ENCODE peak calls at places on chromosomes 6 and 20, in nine cellular contexts. K, I, D, X, S, P, E, U and M are unnamed samples.

GRCh38 chr20:21607971-21608735 is 94.3 kb upstream of the NKX2-2 start:
- DNase-seq in K (no peak), I (no peak), D (no peak), X (no peak), S (no peak), P (no peak), E (peak), U (no peak), M (no peak)

GRCh38 chr20:18721716-18722115 is 91.9 kb upstream of the SCP2D1 start:
- DNase-seq in K (no peak), I (no peak), D (no peak), X (no peak), S (no peak), P (no peak), E (no peak), U (no peak), M (no peak)

GRCh38 chr20:58056021-58056591 is 172.3 kb downstream of the ANKRD60 start:
- DNase-seq in K (no peak), I (no peak), D (no peak), X (no peak), S (peak), P (no peak), E (peak), U (no peak), M (no peak)

GRCh38 chr6:73129653-73130443 is 95.4 kb downstream of the KHDC1L start:
- DNase-seq in K (peak), I (peak), D (peak), X (peak), S (peak), P (peak), E (peak), U (peak), M (peak)

GRCh38 chr6:166430269-166430668 is 47.5 kb upstream of the MPC1 start:
- DNase-seq in K (no peak), I (no peak), D (no peak), X (no peak), S (no peak), P (no peak), E (no peak), U (no peak), M (no peak)

GRCh38 chr20:38304845-38305447 is 990 bp downstream of the BPI start:
- DNase-seq in K (peak), I (peak), D (peak), X (no peak), S (peak), P (no peak), E (no peak), U (peak), M (peak)

GRCh38 chr6:14452567-14453527 is 335.3 kb downstream of the CD83 start:
- DNase-seq in K (no peak), I (peak), D (no peak), X (no peak), S (no peak), P (peak), E (no peak), U (peak), M (peak)

GRCh38 chr20:51095755-51096509 is 73.0 kb upstream of the KCNG1 start:
- DNase-seq in K (no peak), I (peak), D (peak), X (no peak), S (no peak), P (no peak), E (no peak), U (peak), M (no peak)

GRCh38 chr20:47740225-47741184 is 44.8 kb downstream of the SULF2 start:
- DNase-seq in K (no peak), I (peak), D (peak), X (peak), S (no peak), P (no peak), E (no peak), U (peak), M (no peak)

GRCh38 chr6:166691741-166692140 is 64.7 kb upstream of the RPS6KA2 start:
- DNase-seq in K (no peak), I (no peak), D (no peak), X (no peak), S (no peak), P (no peak), E (no peak), U (no peak), M (no peak)

GRCh38 chr6:138428943-138429616 is 25.1 kb downstream of the HEBP2 start:
- DNase-seq in K (no peak), I (peak), D (peak), X (peak), S (no peak), P (no peak), E (no peak), U (peak), M (peak)

GRCh38 chr6:146470091-146470770 is 73.4 kb upstream of the RAB32 start:
- DNase-seq in K (no peak), I (no peak), D (no peak), X (no peak), S (no peak), P (no peak), E (no peak), U (peak), M (no peak)

GRCh38 chr6:32194825-32195651 is 2.6 kb upstream of the GPSM3 start:
- DNase-seq in K (no peak), I (peak), D (peak), X (peak), S (no peak), P (no peak), E (peak), U (peak), M (peak)

GRCh38 chr6:1890071-1890470 is 280.4 kb downstream of the FOXC1 start:
- DNase-seq in K (no peak), I (no peak), D (no peak), X (no peak), S (no peak), P (no peak), E (no peak), U (no peak), M (no peak)

GRCh38 chr6:129901910-129902309 is 40.8 kb upstream of the TMEM244 start:
- DNase-seq in K (no peak), I (peak), D (no peak), X (no peak), S (no peak), P (no peak), E (no peak), U (no peak), M (peak)

GRCh38 chr6:8043221-8043620 is 21.0 kb downstream of the BLOC1S5 start:
- DNase-seq in K (no peak), I (no peak), D (no peak), X (no peak), S (no peak), P (no peak), E (no peak), U (no peak), M (no peak)

GRCh38 chr6:56370591-56371198 is 123.3 kb upstream of the COL21A1 start:
- DNase-seq in K (no peak), I (no peak), D (peak), X (peak), S (no peak), P (peak), E (peak), U (peak), M (no peak)

GRCh38 chr6:154230910-154231595 is 125.5 kb downstream of the IPCEF1 start:
- DNase-seq in K (no peak), I (no peak), D (no peak), X (no peak), S (no peak), P (no peak), E (no peak), U (no peak), M (no peak)

GRCh38 chr20:17671565-17671964 is 10.5 kb downstream of the RRBP1 start:
- DNase-seq in K (no peak), I (no peak), D (no peak), X (no peak), S (no peak), P (no peak), E (no peak), U (no peak), M (no peak)

GRCh38 chr6:75750925-75751324 is 1.9 kb downstream of the MYO6 start:
- DNase-seq in K (no peak), I (no peak), D (no peak), X (no peak), S (no peak), P (no peak), E (no peak), U (no peak), M (no peak)

GRCh38 chr20:32580970-32581838 is 3.9 kb downstream of the NOL4L start:
- DNase-seq in K (no peak), I (peak), D (no peak), X (no peak), S (no peak), P (no peak), E (no peak), U (peak), M (peak)

GRCh38 chr6:167293088-167293589 is 2.0 kb downstream of the UNC93A start:
- DNase-seq in K (no peak), I (no peak), D (no peak), X (no peak), S (no peak), P (no peak), E (no peak), U (no peak), M (no peak)

GRCh38 chr6:11143394-11144371 is 32.2 kb upstream of the ERVFRD-1 start:
- DNase-seq in K (peak), I (peak), D (peak), X (peak), S (no peak), P (no peak), E (no peak), U (peak), M (peak)

GRCh38 chr6:47603995-47604394 is 94.4 kb upstream of the ADGRF4 start:
- DNase-seq in K (no peak), I (no peak), D (no peak), X (no peak), S (no peak), P (no peak), E (no peak), U (no peak), M (no peak)

GRCh38 chr20:33154252-33154651 is 13.7 kb upstream of the BPIFA2 start:
- DNase-seq in K (no peak), I (no peak), D (no peak), X (no peak), S (no peak), P (no peak), E (no peak), U (no peak), M (no peak)

GRCh38 chr6:50185006-50185405 is 135.3 kb upstream of the DEFB112 start:
- DNase-seq in K (no peak), I (no peak), D (peak), X (no peak), S (no peak), P (no peak), E (no peak), U (peak), M (peak)

GRCh38 chr20:6707231-6707870 is 60.1 kb upstream of the BMP2 start:
- DNase-seq in K (no peak), I (no peak), D (no peak), X (no peak), S (no peak), P (no peak), E (no peak), U (peak), M (no peak)

GRCh38 chr20:6709865-6710595 is 57.5 kb upstream of the BMP2 start:
- DNase-seq in K (no peak), I (no peak), D (no peak), X (no peak), S (no peak), P (no peak), E (no peak), U (no peak), M (no peak)

GRCh38 chr20:6705106-6705766 is 62.2 kb upstream of the BMP2 start:
- DNase-seq in K (no peak), I (no peak), D (no peak), X (no peak), S (no peak), P (no peak), E (no peak), U (peak), M (no peak)

GRCh38 chr20:6705920-6706500 is 61.5 kb upstream of the BMP2 start:
- DNase-seq in K (no peak), I (no peak), D (no peak), X (no peak), S (no peak), P (no peak), E (no peak), U (no peak), M (no peak)

GRCh38 chr20:6708010-6708409 is 59.5 kb upstream of the BMP2 start:
- DNase-seq in K (peak), I (no peak), D (no peak), X (peak), S (no peak), P (no peak), E (no peak), U (no peak), M (no peak)
- TF ChIP-seq POLR2A in K (no peak), I (no peak), D (no peak), X (no peak), S (no peak), P (no peak), E (no peak), U (no peak), M (no peak)

DNA sequence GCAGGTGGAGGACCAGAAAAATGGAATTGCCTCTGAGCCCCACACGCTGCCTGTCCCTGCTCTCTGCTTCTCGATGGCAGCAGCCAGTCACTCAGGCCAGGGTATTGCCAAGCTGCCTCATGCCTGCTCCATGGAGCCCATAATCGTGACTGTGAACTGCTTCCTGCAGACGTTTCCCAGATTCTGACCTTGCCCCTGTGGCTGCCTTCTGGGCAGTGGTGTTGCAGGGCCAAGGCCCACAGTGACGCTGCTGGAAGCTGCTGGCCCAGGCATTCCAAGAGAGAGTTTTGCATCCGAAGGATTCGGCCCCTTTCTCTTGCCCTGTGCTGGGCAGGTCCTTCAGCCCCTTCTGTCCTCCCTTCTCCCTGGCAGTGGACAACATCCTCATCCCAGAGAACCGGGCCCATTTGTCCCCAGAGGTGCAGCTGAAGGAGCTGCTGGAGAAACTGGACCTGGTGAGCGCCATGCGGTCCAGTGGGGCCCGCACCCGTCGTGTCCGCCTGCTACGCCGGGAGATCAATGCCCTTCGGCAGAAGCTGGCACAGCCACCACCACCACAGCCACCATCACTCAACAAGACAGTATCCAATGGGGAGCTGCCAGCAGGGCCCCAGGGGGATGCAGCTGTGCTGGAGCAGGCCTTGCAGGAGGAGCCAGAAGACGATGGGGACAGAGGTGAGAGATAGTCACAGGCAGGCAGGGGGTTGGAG is 14.5 kb downstream of the BRPF3 start:
- DNase-seq in K (no peak), I (no peak), D (no peak), X (no peak), S (no peak), P (no peak), E (no peak), U (no peak), M (no peak)
- TF ChIP-seq POLR2A in K (no peak), I (no peak), D (no peak), X (no peak), S (no peak), P (no peak), E (no peak), U (no peak), M (no peak)

GRCh38 chr6:90296346-90297123 is at the start of gene BACH2:
- DNase-seq in K (peak), I (peak), D (peak), X (peak), S (peak), P (no peak), E (peak), U (peak), M (peak)
- TF ChIP-seq POLR2A in K (no peak), I (no peak), D (no peak), X (peak), S (peak), P (no peak), E (no peak), U (no peak), M (no peak)

DNA sequence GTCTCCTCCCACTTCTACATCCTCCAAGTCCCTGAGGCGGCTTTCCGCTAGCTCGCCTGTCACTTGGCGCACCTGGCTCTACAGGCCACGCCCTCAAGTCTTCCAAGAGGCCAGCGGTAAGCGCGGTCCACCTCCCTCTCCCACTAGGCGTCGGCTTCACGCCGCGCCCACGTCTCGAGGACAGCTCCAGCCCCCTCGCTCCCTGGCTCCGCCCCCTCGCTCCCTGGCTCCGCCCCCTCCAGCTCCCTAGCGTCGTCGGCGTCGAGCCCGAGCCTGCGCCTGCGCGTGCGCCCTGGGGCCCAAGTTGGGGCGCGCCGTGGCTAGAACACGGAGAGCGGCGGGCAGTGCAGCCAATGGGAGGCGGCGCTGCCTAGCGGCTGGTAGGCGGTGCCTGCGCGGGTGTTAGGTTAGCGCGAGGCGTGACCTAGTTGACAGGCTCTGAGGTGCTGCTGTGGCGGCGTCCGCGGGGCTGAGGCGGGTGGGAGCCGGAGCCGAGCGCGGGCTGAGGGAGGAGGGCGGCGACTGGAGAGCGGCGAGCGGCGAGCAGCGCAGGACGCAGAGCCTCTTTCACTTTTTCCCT is at the start of gene MACROD2:
- DNase-seq in K (peak), I (no peak), D (peak), X (peak), S (peak), P (no peak), E (peak), U (no peak), M (peak)
- TF ChIP-seq POLR2A in K (peak), I (no peak), D (peak), X (peak), S (no peak), P (no peak), E (no peak), U (no peak), M (no peak)

DNA sequence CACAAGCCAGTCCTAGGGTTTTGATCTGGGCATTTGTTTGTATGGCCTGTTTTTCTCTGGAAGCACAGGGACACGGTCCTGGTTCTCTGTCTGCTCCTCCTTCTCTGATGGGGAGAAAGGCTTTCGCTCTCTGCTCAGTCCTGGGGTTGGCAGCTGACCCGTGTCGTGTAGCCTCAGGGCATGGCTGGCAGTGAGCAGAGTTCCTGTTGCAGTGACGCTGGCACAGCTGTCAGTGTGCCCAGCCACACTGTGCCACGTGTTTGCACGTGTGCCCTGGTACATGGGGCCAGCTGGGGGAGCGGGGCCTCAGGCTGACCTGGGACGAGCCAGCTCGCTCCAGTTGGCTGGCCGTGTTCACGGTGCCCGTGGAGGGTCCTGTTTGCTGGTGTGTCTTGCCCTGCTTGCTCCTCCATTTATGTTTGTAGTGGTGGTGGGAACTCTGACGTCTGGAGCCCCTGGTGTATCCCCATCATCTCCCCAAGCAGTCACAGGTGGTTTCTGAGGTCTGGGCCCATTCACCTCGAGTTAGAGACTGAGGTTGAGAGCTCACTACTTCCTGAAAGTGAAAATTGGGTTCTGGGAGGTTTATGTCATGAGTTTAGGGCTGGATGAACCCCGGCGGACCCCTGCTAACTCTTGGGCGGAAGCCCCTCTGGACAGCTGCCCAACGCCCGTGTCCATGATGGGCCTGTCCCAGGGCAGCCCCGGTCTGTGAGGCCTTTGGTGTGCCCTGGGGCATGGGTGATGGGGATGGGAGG is 10.2 kb upstream of the DNAJC5 start:
- DNase-seq in K (peak), I (no peak), D (no peak), X (no peak), S (no peak), P (no peak), E (peak), U (no peak), M (no peak)
- TF ChIP-seq POLR2A in K (no peak), I (no peak), D (no peak), X (no peak), S (no peak), P (peak), E (no peak), U (no peak), M (no peak)

DNA sequence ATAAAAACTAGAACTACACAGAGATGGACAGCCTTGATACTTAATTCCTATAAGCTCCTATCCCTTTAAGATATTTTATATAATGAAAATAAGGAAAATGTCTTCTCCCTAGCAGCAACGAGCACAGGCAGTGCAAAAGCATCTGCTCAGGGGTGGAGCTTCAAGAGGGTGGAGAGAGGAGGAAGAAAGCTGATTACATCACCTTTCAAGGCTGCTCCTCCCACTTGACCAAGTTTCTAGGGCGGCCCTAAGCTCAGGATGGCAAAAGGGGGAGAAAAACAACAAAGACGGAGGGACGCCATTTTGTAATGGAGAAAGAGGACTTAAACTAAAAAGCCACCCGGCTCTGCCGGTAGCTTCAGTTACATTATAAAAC is 2.2 kb downstream of the PPP1R10 start:
- DNase-seq in K (peak), I (peak), D (peak), X (peak), S (peak), P (peak), E (peak), U (peak), M (peak)
- TF ChIP-seq POLR2A in K (peak), I (no peak), D (peak), X (peak), S (peak), P (peak), E (peak), U (peak), M (peak)

GRCh38 chr6:30682181-30683117 is 4.0 kb downstream of the PPP1R18 start:
- DNase-seq in K (peak), I (peak), D (peak), X (peak), S (no peak), P (peak), E (peak), U (peak), M (no peak)
- TF ChIP-seq POLR2A in K (no peak), I (peak), D (peak), X (peak), S (no peak), P (peak), E (no peak), U (no peak), M (peak)